ENCODE peak calls at places on chromosomes 12 and 14, in seven cellular contexts. X, A, U, R, K, Q and W are unnamed samples.

GRCh38 chr12:15757553-15758255 is 31.5 kb downstream of the EPS8 start:
- DNase-seq in X (peak; percentile 62), A (peak; percentile 29), U (no peak), R (no peak), K (peak; percentile 30), Q (peak; percentile 32), W (no peak)

GRCh38 chr12:84719997-84720396 is 192.6 kb downstream of the SLC6A15 start:
- DNase-seq in X (no peak), A (no peak), U (no peak), R (no peak), K (no peak), Q (no peak), W (no peak)

GRCh38 chr12:95966287-95966870 is 23.2 kb downstream of the AMDHD1 start:
- DNase-seq in X (no peak), A (no peak), U (no peak), R (no peak), K (no peak), Q (no peak), W (no peak)

GRCh38 chr12:58416211-58416610 is 474.8 kb downstream of the ATP23 start:
- DNase-seq in X (no peak), A (no peak), U (no peak), R (no peak), K (no peak), Q (no peak), W (no peak)

GRCh38 chr12:106084759-106085158 is 54.0 kb downstream of the NUAK1 start:
- DNase-seq in X (no peak), A (no peak), U (no peak), R (no peak), K (no peak), Q (no peak), W (no peak)

GRCh38 chr12:7787574-7788315 is 1.5 kb upstream of the NANOG start:
- DNase-seq in X (no peak), A (no peak), U (no peak), R (no peak), K (no peak), Q (no peak), W (peak; percentile 39)

GRCh38 chr12:132438139-132438700 is 51.7 kb upstream of the FBRSL1 start:
- DNase-seq in X (no peak), A (no peak), U (no peak), R (no peak), K (no peak), Q (no peak), W (no peak)

GRCh38 chr12:90124289-90124688 is 415.7 kb upstream of the ATP2B1 start:
- DNase-seq in X (no peak), A (no peak), U (no peak), R (no peak), K (no peak), Q (no peak), W (no peak)

GRCh38 chr12:55929306-55929791 is 1.6 kb upstream of the DGKA start:
- DNase-seq in X (no peak), A (peak; percentile 52), U (peak; percentile 91), R (no peak), K (no peak), Q (no peak), W (no peak)

GRCh38 chr12:59927041-59927440 is 331.2 kb downstream of the SLC16A7 start:
- DNase-seq in X (no peak), A (no peak), U (no peak), R (no peak), K (no peak), Q (no peak), W (no peak)

GRCh38 chr14:35814371-35815005 is 5.4 kb upstream of the RALGAPA1 start:
- DNase-seq in X (peak; percentile 35), A (peak; percentile 67), U (peak; percentile 83), R (peak; percentile 49), K (peak; percentile 60), Q (no peak), W (no peak)

GRCh38 chr12:124032265-124032886 is 59.4 kb downstream of the ZNF664 start:
- DNase-seq in X (peak; percentile 27), A (peak; percentile 38), U (no peak), R (peak; percentile 36), K (peak; percentile 34), Q (peak; percentile 24), W (no peak)

GRCh38 chr12:20549115-20549719 is 145.9 kb upstream of the SLCO1C1 start:
- DNase-seq in X (peak; percentile 5), A (no peak), U (no peak), R (peak; percentile 4), K (peak; percentile 41), Q (no peak), W (peak; percentile 13)

GRCh38 chr12:103379670-103380069 is 116.1 kb downstream of the C12orf42 start:
- DNase-seq in X (no peak), A (no peak), U (no peak), R (no peak), K (no peak), Q (no peak), W (no peak)

GRCh38 chr14:93269341-93270068 is 62.4 kb downstream of the UBR7 start:
- DNase-seq in X (no peak), A (no peak), U (no peak), R (no peak), K (peak; percentile 28), Q (peak; percentile 45), W (no peak)

GRCh38 chr12:72207756-72208155 is 64.4 kb upstream of the TRHDE start:
- DNase-seq in X (no peak), A (no peak), U (no peak), R (no peak), K (no peak), Q (no peak), W (no peak)

GRCh38 chr12:62259311-62259992 is 752 bp upstream of the USP15 start:
- DNase-seq in X (no peak), A (no peak), U (no peak), R (no peak), K (no peak), Q (no peak), W (no peak)

GRCh38 chr14:71183856-71184255 is 276.6 kb downstream of the PCNX1 start:
- DNase-seq in X (no peak), A (no peak), U (no peak), R (no peak), K (no peak), Q (no peak), W (no peak)

GRCh38 chr12:27347779-27348178 is 15.1 kb downstream of the BMAL2 start:
- DNase-seq in X (no peak), A (no peak), U (no peak), R (no peak), K (no peak), Q (no peak), W (no peak)

DNA sequence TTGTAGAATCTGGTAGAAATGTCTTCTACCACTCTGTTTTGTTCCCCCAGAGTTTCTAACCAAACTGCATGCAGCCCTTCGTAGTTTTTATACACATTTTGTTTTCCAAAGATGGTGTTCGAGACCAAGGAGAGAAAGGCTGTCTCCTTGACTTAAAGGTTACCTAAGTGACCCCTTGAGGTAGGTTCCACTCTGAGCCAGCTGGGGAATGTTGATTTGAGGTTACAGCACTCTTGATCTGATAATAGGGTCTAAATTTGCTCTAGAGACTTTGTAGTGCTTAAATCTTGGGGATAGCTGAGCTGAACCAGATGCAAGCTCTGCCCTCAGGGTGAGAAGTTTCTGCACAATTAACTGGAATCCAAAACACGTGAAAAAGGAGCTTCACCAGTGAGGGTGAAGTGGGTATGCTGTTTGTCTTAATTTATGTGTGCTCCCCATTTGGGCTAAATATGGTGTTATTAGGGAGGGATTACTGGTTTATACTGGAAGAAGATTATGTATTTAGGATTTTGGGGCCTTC is 3.1 kb downstream of the TMBIM6 start:
- DNase-seq in X (no peak), A (no peak), U (no peak), R (no peak), K (no peak), Q (no peak), W (no peak)
- H3K4me1 ChIP-seq in X (peaks cover 20% of the 10 kb centered on the region), A (peaks cover 59% of the 10 kb centered on the region), U (peaks cover 71% of the 10 kb centered on the region), R (peaks cover 16% of the 10 kb centered on the region), K (peaks cover 58% of the 10 kb centered on the region), Q (peaks cover 24% of the 10 kb centered on the region), W (no peaks in the 10 kb centered on the region)

GRCh38 chr14:24395609-24396580 is 2.9 kb upstream of the NYNRIN start:
- DNase-seq in X (no peak), A (no peak), U (no peak), R (no peak), K (no peak), Q (no peak), W (no peak)
- H3K27ac ChIP-seq in X (no peak overlapping the region), A (no peak overlapping the region), U (no peak overlapping the region), R (no peak overlapping the region), K (no peak overlapping the region), Q (no peak overlapping the region), W (no peak overlapping the region)

GRCh38 chr12:113620437-113620976 is 148.8 kb upstream of the LHX5 start:
- DNase-seq in X (no peak), A (no peak), U (no peak), R (no peak), K (no peak), Q (no peak), W (no peak)

GRCh38 chr12:113625499-113625898 is 153.8 kb upstream of the LHX5 start:
- DNase-seq in X (no peak), A (no peak), U (no peak), R (no peak), K (no peak), Q (no peak), W (no peak)

GRCh38 chr12:113622410-113622809 is 150.7 kb upstream of the LHX5 start:
- DNase-seq in X (no peak), A (no peak), U (no peak), R (no peak), K (no peak), Q (no peak), W (no peak)
- H3K9me3 ChIP-seq in X (no peaks in the 10 kb centered on the region), A (peaks cover 7% of the 10 kb centered on the region), U (no peaks in the 10 kb centered on the region), R (peaks cover 5% of the 10 kb centered on the region), K (no peaks in the 10 kb centered on the region), Q (no peaks in the 10 kb centered on the region), W (no peaks in the 10 kb centered on the region)

GRCh38 chr14:91250912-91251311 is 6.4 kb upstream of the GPR68 start:
- DNase-seq in X (no peak), A (no peak), U (no peak), R (no peak), K (no peak), Q (no peak), W (no peak)
- H3K4me1 ChIP-seq in X (no peaks in the 10 kb centered on the region), A (peaks cover 14% of the 10 kb centered on the region), U (peaks cover 81% of the 10 kb centered on the region), R (peaks cover 20% of the 10 kb centered on the region), K (peaks cover 11% of the 10 kb centered on the region), Q (no peaks in the 10 kb centered on the region), W (peaks cover 5% of the 10 kb centered on the region)

DNA sequence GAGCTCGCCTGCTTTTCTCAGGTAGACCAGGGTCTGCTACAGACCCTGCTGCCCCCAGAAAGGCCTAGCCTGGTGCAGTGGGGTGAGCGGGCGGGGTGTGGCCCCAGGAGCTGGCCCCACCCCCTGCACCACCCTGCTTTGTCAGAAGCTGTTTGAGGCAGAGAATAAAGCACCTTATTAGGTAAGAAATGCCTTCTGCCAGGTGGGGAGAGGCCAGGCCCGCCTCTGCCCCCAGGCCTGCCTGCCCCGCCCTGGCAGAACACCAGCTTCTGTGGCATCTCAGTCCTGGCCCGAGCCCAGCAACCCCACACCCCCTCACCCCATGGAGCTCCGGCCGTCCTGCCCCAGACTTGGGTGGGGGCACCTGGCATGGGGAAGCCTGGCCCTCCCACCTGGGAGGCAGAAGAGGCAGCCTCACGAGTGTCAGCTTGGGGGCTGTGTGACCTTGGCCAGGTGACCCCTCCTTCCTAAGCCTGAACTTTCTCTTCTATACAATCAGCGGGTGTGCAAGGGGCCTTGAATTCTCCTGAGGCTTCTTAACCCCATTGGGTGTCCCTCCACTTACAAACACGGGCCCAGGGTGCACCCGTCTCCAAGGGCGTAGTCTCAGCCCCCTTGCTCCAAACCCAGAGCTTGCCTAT is 43.2 kb downstream of the KRT80 start:
- DNase-seq in X (peak; percentile 98), A (peak; percentile 86), U (no peak), R (no peak), K (no peak), Q (no peak), W (no peak)
- H3K27ac ChIP-seq in X (peak overlapping the region; percentile 100), A (peak overlapping the region; percentile 86), U (no peak overlapping the region), R (no peak overlapping the region), K (peak overlapping the region; percentile 78), Q (peak overlapping the region; percentile 97), W (no peak overlapping the region)